ENCODE peak calls at places on chromosome 10, in nine cellular contexts. F is astrocyte of the cerebellum, K is neural progenitor cell, R is cardiac fibroblast, Q is cardiac muscle cell, E is testis, H is fibroblast of the aortic adventitia, M is kidney epithelial cell, I is dorsolateral prefrontal cortex. C is an unnamed sample.

GRCh38 chr10:86078639-86079035 is 288.0 kb downstream of the GRID1 start:
- DNase-seq in F (no peak), K (no peak), R (no peak), Q (no peak), E (no peak), H (no peak), M (no peak), I (no peak), C (no peak)

GRCh38 chr10:6044651-6045599 is 17.2 kb downstream of the IL2RA start:
- DNase-seq in F (no peak), K (no peak), R (no peak), Q (no peak), E (no peak), H (no peak), M (no peak), I (no peak), C (no peak)

GRCh38 chr10:6713716-6714115 is 133.6 kb upstream of the PRKCQ start:
- DNase-seq in F (no peak), K (peak), R (no peak), Q (peak), E (no peak), H (no peak), M (no peak), I (no peak), C (no peak)

GRCh38 chr10:59323036-59323459 is 39.3 kb downstream of the FAM13C start:
- DNase-seq in F (no peak), K (no peak), R (no peak), Q (no peak), E (no peak), H (no peak), M (no peak), I (no peak), C (no peak)

GRCh38 chr10:11898372-11899066 is 75.4 kb downstream of the PROSER2 start:
- DNase-seq in F (peak), K (no peak), R (peak), Q (peak), E (no peak), H (no peak), M (peak), I (no peak), C (no peak)

GRCh38 chr10:120474956-120475355 is 17.9 kb downstream of the PLPP4 start:
- DNase-seq in F (no peak), K (no peak), R (no peak), Q (no peak), E (no peak), H (no peak), M (no peak), I (no peak), C (no peak)

GRCh38 chr10:110634527-110635209 is 9.5 kb upstream of the RBM20 start:
- DNase-seq in F (no peak), K (no peak), R (no peak), Q (no peak), E (no peak), H (no peak), M (no peak), I (no peak), C (no peak)

GRCh38 chr10:61355211-61355610 is 98.0 kb downstream of the TMEM26 start:
- DNase-seq in F (no peak), K (no peak), R (no peak), Q (no peak), E (no peak), H (no peak), M (no peak), I (no peak), C (no peak)

GRCh38 chr10:51832652-51833383 is 133.4 kb upstream of the CSTF2T start:
- DNase-seq in F (peak), K (peak), R (peak), Q (peak), E (no peak), H (peak), M (peak), I (no peak), C (peak)

GRCh38 chr10:84706875-84707274 is 378.5 kb downstream of the CCSER2 start:
- DNase-seq in F (no peak), K (no peak), R (no peak), Q (no peak), E (no peak), H (no peak), M (peak), I (no peak), C (no peak)

GRCh38 chr10:92011560-92012214 is 88.1 kb downstream of the BTAF1 start:
- DNase-seq in F (peak), K (no peak), R (peak), Q (peak), E (no peak), H (peak), M (peak), I (no peak), C (no peak)

GRCh38 chr10:80075781-80076180 is 2.7 kb upstream of the TMEM254 start:
- DNase-seq in F (no peak), K (no peak), R (peak), Q (peak), E (no peak), H (no peak), M (no peak), I (no peak), C (no peak)

GRCh38 chr10:4407783-4408182 is 418.2 kb upstream of the AKR1E2 start:
- DNase-seq in F (no peak), K (no peak), R (peak), Q (peak), E (no peak), H (peak), M (peak), I (no peak), C (no peak)

GRCh38 chr10:12643279-12643678 is 293.9 kb downstream of the CAMK1D start:
- DNase-seq in F (no peak), K (no peak), R (no peak), Q (no peak), E (peak), H (no peak), M (no peak), I (no peak), C (no peak)

GRCh38 chr10:132058793-132059759 is 6.7 kb upstream of the JAKMIP3 start:
- DNase-seq in F (no peak), K (no peak), R (no peak), Q (no peak), E (no peak), H (no peak), M (no peak), I (no peak), C (no peak)

GRCh38 chr10:30387646-30388243 is 38.7 kb upstream of the MTPAP start:
- DNase-seq in F (peak), K (no peak), R (peak), Q (peak), E (no peak), H (peak), M (peak), I (no peak), C (no peak)

GRCh38 chr10:118590334-118590733 is 5.1 kb downstream of the PRLHR start:
- DNase-seq in F (no peak), K (peak), R (peak), Q (peak), E (peak), H (no peak), M (no peak), I (no peak), C (no peak)

GRCh38 chr10:87861566-87861952 is 1.8 kb downstream of the KLLN start:
- DNase-seq in F (peak), K (peak), R (peak), Q (peak), E (peak), H (peak), M (no peak), I (peak), C (no peak)

GRCh38 chr10:1233031-1233430 is 176.8 kb downstream of the WDR37 start:
- DNase-seq in F (no peak), K (no peak), R (no peak), Q (no peak), E (no peak), H (no peak), M (no peak), I (no peak), C (no peak)

GRCh38 chr10:10782603-10783002 is 235.1 kb upstream of the CELF2 start:
- DNase-seq in F (no peak), K (no peak), R (peak), Q (no peak), E (no peak), H (no peak), M (peak), I (no peak), C (no peak)

GRCh38 chr10:49654036-49654693 is 25.3 kb upstream of the C10orf53 start:
- DNase-seq in F (no peak), K (no peak), R (no peak), Q (no peak), E (no peak), H (no peak), M (no peak), I (no peak), C (no peak)

GRCh38 chr10:97318772-97319651 is at the start of gene FRAT1:
- DNase-seq in F (peak), K (peak), R (peak), Q (peak), E (peak), H (peak), M (peak), I (peak), C (no peak)

GRCh38 chr10:77832243-77832642 is 94.3 kb downstream of the DLG5 start:
- DNase-seq in F (no peak), K (no peak), R (no peak), Q (no peak), E (no peak), H (no peak), M (no peak), I (no peak), C (no peak)

GRCh38 chr10:72455889-72456588 is 101.3 kb upstream of the DNAJB12 start:
- DNase-seq in F (no peak), K (peak), R (peak), Q (peak), E (no peak), H (no peak), M (peak), I (no peak), C (no peak)

GRCh38 chr10:94461503-94461902 is 59.2 kb downstream of the TBC1D12 start:
- DNase-seq in F (no peak), K (no peak), R (no peak), Q (no peak), E (no peak), H (no peak), M (no peak), I (no peak), C (no peak)

GRCh38 chr10:86215712-86216111 is 150.9 kb downstream of the GRID1 start:
- DNase-seq in F (no peak), K (no peak), R (no peak), Q (no peak), E (no peak), H (no peak), M (no peak), I (no peak), C (no peak)

GRCh38 chr10:124681091-124681490 is 63.1 kb downstream of the FAM53B start:
- DNase-seq in F (no peak), K (no peak), R (no peak), Q (no peak), E (no peak), H (no peak), M (no peak), I (no peak), C (no peak)

GRCh38 chr10:43671659-43672555 is 23.2 kb upstream of the ZNF32 start:
- DNase-seq in F (peak), K (peak), R (peak), Q (peak), E (peak), H (peak), M (no peak), I (no peak), C (no peak)

GRCh38 chr10:43666551-43666950 is 17.9 kb upstream of the ZNF32 start:
- DNase-seq in F (no peak), K (no peak), R (no peak), Q (no peak), E (no peak), H (no peak), M (no peak), I (no peak), C (no peak)

GRCh38 chr10:43665054-43665453 is 16.4 kb upstream of the ZNF32 start:
- DNase-seq in F (no peak), K (no peak), R (no peak), Q (no peak), E (no peak), H (no peak), M (no peak), I (no peak), C (no peak)

GRCh38 chr10:43667736-43668371 is 19.2 kb upstream of the ZNF32 start:
- DNase-seq in F (no peak), K (no peak), R (no peak), Q (no peak), E (no peak), H (no peak), M (peak), I (no peak), C (no peak)

DNA sequence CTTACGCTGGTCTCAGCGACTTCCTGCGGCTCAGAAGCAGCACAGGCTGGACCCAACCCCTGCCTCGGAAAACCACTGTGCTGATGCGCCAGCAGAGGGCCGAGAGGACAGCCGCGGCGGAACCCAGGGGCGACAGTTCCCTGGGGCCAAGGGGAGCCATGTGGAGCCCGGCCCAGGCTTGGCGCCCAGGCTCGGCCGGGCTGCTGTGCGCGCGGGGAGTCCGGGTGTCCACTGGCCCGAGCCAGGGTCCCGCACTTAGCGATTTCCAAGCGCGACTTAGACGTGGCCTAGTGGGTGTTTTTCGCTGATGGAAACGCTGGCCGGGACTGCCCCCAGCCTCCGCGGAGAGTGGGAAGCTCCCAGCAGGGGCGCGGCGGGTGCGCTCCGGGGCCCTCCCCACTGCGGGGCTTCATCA is 18.6 kb upstream of the ZNF32 start:
- DNase-seq in F (no peak), K (peak), R (peak), Q (peak), E (no peak), H (no peak), M (no peak), I (no peak), C (no peak)
- TF ChIP-seq CTCF in F (peak), K (peak), R (peak), Q (peak), E (peak), H (peak), M (peak), I (peak), C (peak)

GRCh38 chr10:23354630-23355343 is 10.2 kb upstream of the C10orf67 start:
- DNase-seq in F (no peak), K (no peak), R (no peak), Q (no peak), E (no peak), H (no peak), M (no peak), I (no peak), C (no peak)

GRCh38 chr10:23351914-23352313 is 7.3 kb upstream of the C10orf67 start:
- DNase-seq in F (no peak), K (no peak), R (peak), Q (peak), E (no peak), H (peak), M (no peak), I (no peak), C (no peak)
- H3K4me3 ChIP-seq in F (no peak), K (no peak), R (no peak), Q (no peak), E (no peak), H (no peak), M (no peak), I (no peak), C (no peak)

GRCh38 chr10:130493021-130493420 is 356.8 kb downstream of the GLRX3 start:
- DNase-seq in F (no peak), K (no peak), R (no peak), Q (no peak), E (no peak), H (no peak), M (no peak), I (no peak), C (no peak)
- TF ChIP-seq CTCF in F (no peak), K (no peak), R (no peak), Q (no peak), E (no peak), H (no peak), M (no peak), I (no peak), C (no peak)

DNA sequence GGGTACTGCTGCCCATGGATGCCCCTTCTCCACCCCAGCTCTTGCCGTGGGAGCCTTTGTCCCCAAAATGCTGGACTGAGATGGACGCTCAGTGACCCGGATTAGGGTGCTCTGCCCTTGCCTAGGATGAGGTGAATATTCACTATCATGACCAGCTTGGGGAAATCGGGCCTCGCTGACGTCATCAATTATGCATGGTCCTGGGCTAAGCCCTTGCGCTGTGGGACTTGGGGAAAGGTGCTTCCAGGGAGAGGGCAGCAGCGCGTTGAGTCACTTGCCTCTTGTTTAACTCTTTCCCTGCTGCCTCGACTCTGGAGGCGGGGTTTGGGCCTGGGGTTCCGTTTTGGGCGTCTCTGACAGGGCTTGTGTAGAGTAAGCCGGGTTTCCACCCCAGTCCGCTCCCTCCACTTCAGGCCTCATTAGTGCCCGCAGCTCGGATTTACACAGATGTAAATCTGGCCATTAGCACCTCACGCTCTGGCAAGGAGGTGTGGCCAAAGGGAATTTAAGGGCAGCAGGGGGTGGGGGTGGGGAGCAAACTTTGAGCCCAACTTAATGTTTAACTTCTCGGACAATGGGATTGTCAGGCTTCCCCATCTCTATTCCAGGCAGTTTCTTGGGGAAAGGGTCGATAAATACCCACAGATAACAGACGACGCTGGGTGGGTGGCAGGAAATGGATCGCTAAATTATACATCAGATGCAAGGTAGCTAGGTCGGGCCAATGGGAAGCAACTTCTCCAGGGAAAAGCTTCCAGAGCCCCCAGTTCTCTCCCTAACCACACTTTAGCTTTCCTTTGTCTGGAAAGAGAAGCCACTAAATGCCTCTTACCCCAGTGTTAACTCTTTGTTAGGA is 51.3 kb upstream of the TCF7L2 start:
- DNase-seq in F (peak), K (peak), R (peak), Q (peak), E (no peak), H (peak), M (peak), I (no peak), C (no peak)
- H3K4me3 ChIP-seq in F (peak), K (peak), R (no peak), Q (peak), E (no peak), H (peak), M (peak), I (no peak), C (peak)